ENCODE peak calls at places on chromosomes 5 and 9, in four cellular contexts. One of them, this sample, is unnamed.

GRCh38 chr5:17302590-17302989 is 85.2 kb downstream of the BASP1 start:
- DNase-seq in hypothalamus: no peak
- DNase-seq in gastrocnemius medialis: no peak
- DNase-seq in mammary epithelial cell: no peak
- DNase-seq in this sample: no peak

GRCh38 chr5:17203329-17204132 is 13.9 kb upstream of the BASP1 start:
- DNase-seq in hypothalamus: no peak
- DNase-seq in gastrocnemius medialis: no peak
- DNase-seq in mammary epithelial cell: peak; percentile 70
- DNase-seq in this sample: peak; percentile 52

GRCh38 chr9:112555844-112556482 is 69.3 kb downstream of the KIAA1958 start:
- DNase-seq in mammary epithelial cell: peak; percentile 34
- DNase-seq in gastrocnemius medialis: no peak
- DNase-seq in hypothalamus: no peak
- DNase-seq in this sample: no peak

GRCh38 chr5:14676320-14676719 is 11.8 kb downstream of the OTULIN start:
- DNase-seq in gastrocnemius medialis: no peak
- DNase-seq in mammary epithelial cell: peak; percentile 96
- DNase-seq in hypothalamus: no peak
- DNase-seq in this sample: peak; percentile 88

GRCh38 chr9:33468797-33469621 is 4.7 kb downstream of the NOL6 start:
- DNase-seq in gastrocnemius medialis: no peak
- DNase-seq in mammary epithelial cell: no peak
- DNase-seq in hypothalamus: no peak
- DNase-seq in this sample: no peak

GRCh38 chr9:14369011-14369410 is 55.1 kb upstream of the NFIB start:
- DNase-seq in hypothalamus: no peak
- DNase-seq in mammary epithelial cell: no peak
- DNase-seq in gastrocnemius medialis: no peak
- DNase-seq in this sample: no peak

GRCh38 chr9:134835987-134836386 is 44.6 kb upstream of the FCN2 start:
- DNase-seq in mammary epithelial cell: no peak
- DNase-seq in gastrocnemius medialis: no peak
- DNase-seq in hypothalamus: no peak
- DNase-seq in this sample: no peak

GRCh38 chr9:79471577-79472543 is 99.9 kb upstream of the TLE4 start:
- DNase-seq in gastrocnemius medialis: peak; percentile 18
- DNase-seq in hypothalamus: peak; percentile 2
- DNase-seq in mammary epithelial cell: peak; percentile 28
- DNase-seq in this sample: peak; percentile 20

GRCh38 chr5:139391570-139392323 is 2.0 kb upstream of the MZB1 start:
- DNase-seq in mammary epithelial cell: peak; percentile 73
- DNase-seq in hypothalamus: no peak
- DNase-seq in gastrocnemius medialis: no peak
- DNase-seq in this sample: peak; percentile 69